ENCODE peak calls at places on chromosome 5, in seven cellular contexts. One of them, this sample, is unnamed.

GRCh38 chr5:133953568-133954145 is 14.8 kb downstream of the C5orf15 start:
- DNase-seq in K562: no peak
- DNase-seq in HepG2: no peak
- DNase-seq in GM12878: no peak
- DNase-seq in SK-N-SH: no peak
- DNase-seq in H1: no peak
- DNase-seq in HCT116: no peak
- DNase-seq in this sample: no peak

GRCh38 chr5:74338101-74338388 is 302.5 kb downstream of the ENC1 start:
- DNase-seq in HCT116: no peak
- DNase-seq in GM12878: no peak
- DNase-seq in K562: no peak
- DNase-seq in SK-N-SH: no peak
- DNase-seq in HepG2: no peak
- DNase-seq in H1: no peak
- DNase-seq in this sample: no peak

GRCh38 chr5:179325296-179326031 is 19.8 kb downstream of the ADAMTS2 start:
- DNase-seq in HCT116: no peak
- DNase-seq in HepG2: no peak
- DNase-seq in H1: no peak
- DNase-seq in K562: no peak
- DNase-seq in SK-N-SH: no peak
- DNase-seq in GM12878: no peak
- DNase-seq in this sample: no peak

GRCh38 chr5:40502045-40502444 is 177.7 kb upstream of the PTGER4 start:
- DNase-seq in HCT116: no peak
- DNase-seq in GM12878: no peak
- DNase-seq in HepG2: no peak
- DNase-seq in K562: no peak
- DNase-seq in SK-N-SH: no peak
- DNase-seq in H1: no peak
- DNase-seq in this sample: no peak

GRCh38 chr5:130213607-130214006 is 309.3 kb downstream of the CHSY3 start:
- DNase-seq in HCT116: no peak
- DNase-seq in H1: no peak
- DNase-seq in SK-N-SH: no peak
- DNase-seq in K562: no peak
- DNase-seq in GM12878: no peak
- DNase-seq in HepG2: no peak
- DNase-seq in this sample: no peak

GRCh38 chr5:69136296-69136695 is 30.7 kb upstream of the CCNB1 start:
- DNase-seq in SK-N-SH: no peak
- DNase-seq in K562: no peak
- DNase-seq in HCT116: no peak
- DNase-seq in H1: no peak
- DNase-seq in GM12878: peak
- DNase-seq in HepG2: no peak
- DNase-seq in this sample: peak

GRCh38 chr5:163964650-163965049 is 459.2 kb downstream of the MAT2B start:
- DNase-seq in HepG2: no peak
- DNase-seq in SK-N-SH: no peak
- DNase-seq in H1: no peak
- DNase-seq in GM12878: no peak
- DNase-seq in K562: no peak
- DNase-seq in HCT116: no peak
- DNase-seq in this sample: no peak

GRCh38 chr5:1139366-1139765 is 27.5 kb upstream of the SLC12A7 start:
- DNase-seq in HepG2: no peak
- DNase-seq in HCT116: no peak
- DNase-seq in H1: no peak
- DNase-seq in SK-N-SH: no peak
- DNase-seq in GM12878: no peak
- DNase-seq in K562: no peak
- DNase-seq in this sample: no peak

DNA sequence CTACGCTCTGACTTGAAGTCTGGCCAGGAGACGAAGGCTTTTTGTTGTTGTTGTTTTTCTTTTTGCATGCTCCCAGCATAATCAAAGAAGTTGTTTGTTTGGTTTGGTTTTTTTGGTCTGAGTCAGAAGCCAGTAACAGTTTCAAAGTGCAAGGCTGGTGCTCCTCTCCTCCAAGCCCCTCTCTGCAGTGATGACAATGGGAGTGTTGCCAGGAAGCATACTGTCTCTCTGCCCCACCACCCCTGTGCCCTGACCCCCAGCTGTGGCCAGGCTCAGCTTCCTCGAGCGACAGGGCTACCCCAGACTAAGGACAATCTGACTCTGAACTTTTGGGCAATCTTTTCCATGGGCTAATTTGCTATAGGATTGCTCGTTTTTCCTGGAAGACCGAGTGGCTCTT is 173.8 kb upstream of the PITX1 start:
- DNase-seq in HepG2: no peak
- DNase-seq in H1: no peak
- DNase-seq in HCT116: no peak
- DNase-seq in GM12878: no peak
- DNase-seq in SK-N-SH: no peak
- DNase-seq in K562: no peak
- DNase-seq in this sample: no peak
- TF ChIP-seq JUND in HepG2: no peak
- TF ChIP-seq JUND in H1: no peak
- TF ChIP-seq JUND in HCT116: no peak
- TF ChIP-seq JUND in GM12878: no peak
- TF ChIP-seq JUND in SK-N-SH: no peak
- TF ChIP-seq JUND in K562: no peak
- TF ChIP-seq JUND in this sample: no peak

GRCh38 chr5:33415811-33416354 is 24.9 kb upstream of the TARS1 start:
- DNase-seq in H1: no peak
- DNase-seq in GM12878: no peak
- DNase-seq in SK-N-SH: no peak
- DNase-seq in K562: no peak
- DNase-seq in HepG2: no peak
- DNase-seq in HCT116: no peak
- DNase-seq in this sample: no peak

GRCh38 chr5:33409435-33410146 is 31.2 kb upstream of the TARS1 start:
- DNase-seq in HCT116: no peak
- DNase-seq in H1: no peak
- DNase-seq in HepG2: peak
- DNase-seq in GM12878: no peak
- DNase-seq in SK-N-SH: peak
- DNase-seq in K562: no peak
- DNase-seq in this sample: no peak

GRCh38 chr5:33408816-33409215 is 31.9 kb upstream of the TARS1 start:
- DNase-seq in K562: no peak
- DNase-seq in H1: no peak
- DNase-seq in HCT116: no peak
- DNase-seq in GM12878: no peak
- DNase-seq in SK-N-SH: no peak
- DNase-seq in HepG2: no peak
- DNase-seq in this sample: no peak

GRCh38 chr5:33410221-33410620 is 30.5 kb upstream of the TARS1 start:
- DNase-seq in HepG2: no peak
- DNase-seq in GM12878: no peak
- DNase-seq in SK-N-SH: no peak
- DNase-seq in HCT116: no peak
- DNase-seq in K562: no peak
- DNase-seq in H1: no peak
- DNase-seq in this sample: no peak

GRCh38 chr5:33411498-33411897 is 29.3 kb upstream of the TARS1 start:
- DNase-seq in HepG2: no peak
- DNase-seq in SK-N-SH: no peak
- DNase-seq in HCT116: no peak
- DNase-seq in K562: no peak
- DNase-seq in H1: no peak
- DNase-seq in GM12878: no peak
- DNase-seq in this sample: no peak
- TF ChIP-seq JUND in HepG2: no peak
- TF ChIP-seq JUND in SK-N-SH: no peak
- TF ChIP-seq JUND in HCT116: no peak
- TF ChIP-seq JUND in K562: no peak
- TF ChIP-seq JUND in H1: no peak
- TF ChIP-seq JUND in GM12878: no peak
- TF ChIP-seq JUND in this sample: no peak

GRCh38 chr5:139140631-139141071 is 57.5 kb downstream of the SIL1 start:
- DNase-seq in SK-N-SH: no peak
- DNase-seq in H1: no peak
- DNase-seq in HepG2: no peak
- DNase-seq in HCT116: no peak
- DNase-seq in K562: no peak
- DNase-seq in GM12878: no peak
- DNase-seq in this sample: no peak
- TF ChIP-seq JUND in SK-N-SH: no peak
- TF ChIP-seq JUND in H1: no peak
- TF ChIP-seq JUND in HepG2: no peak
- TF ChIP-seq JUND in HCT116: no peak
- TF ChIP-seq JUND in K562: no peak
- TF ChIP-seq JUND in GM12878: no peak
- TF ChIP-seq JUND in this sample: no peak

DNA sequence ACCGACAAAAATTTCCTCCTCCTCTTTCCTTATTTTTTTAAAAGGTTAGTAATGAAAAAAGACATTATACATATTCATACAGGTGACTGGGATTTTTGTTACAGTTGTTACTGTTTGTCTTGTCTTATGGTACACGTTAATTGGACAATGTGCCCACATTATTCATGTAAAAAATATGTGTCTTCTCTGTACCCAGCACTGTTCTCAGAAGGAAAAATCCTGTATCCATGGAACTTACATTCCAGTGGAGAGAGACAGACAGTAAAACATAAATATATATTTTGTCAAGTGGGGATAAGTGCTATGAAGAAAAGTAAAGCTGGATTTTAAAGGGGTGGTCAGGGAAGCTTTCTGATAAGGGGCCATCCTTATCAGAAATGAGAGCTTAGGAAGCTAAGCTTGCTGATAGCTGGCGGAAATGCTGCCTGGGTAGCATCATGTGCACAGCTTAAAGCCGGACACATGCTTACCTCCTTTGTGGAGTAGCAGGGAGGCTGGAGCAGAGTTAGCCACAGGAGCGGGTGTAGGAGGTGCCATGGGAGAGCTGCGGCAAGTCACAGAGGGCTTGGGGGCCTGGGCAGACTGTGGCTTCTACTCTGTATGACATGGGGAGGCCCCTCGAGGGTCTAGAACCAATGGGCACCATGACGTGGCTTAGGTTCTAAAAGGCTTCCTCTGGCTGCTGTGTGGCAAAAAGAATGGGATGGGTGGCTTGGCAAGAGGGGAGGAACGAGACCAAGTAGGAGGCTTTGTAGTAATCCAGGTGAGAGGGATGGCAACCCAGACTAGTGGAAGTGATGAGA is 141.7 kb downstream of the FGF1 start:
- DNase-seq in HepG2: no peak
- DNase-seq in SK-N-SH: no peak
- DNase-seq in H1: no peak
- DNase-seq in K562: no peak
- DNase-seq in GM12878: no peak
- DNase-seq in HCT116: no peak
- DNase-seq in this sample: no peak
- TF ChIP-seq JUND in HepG2: no peak
- TF ChIP-seq JUND in SK-N-SH: peak
- TF ChIP-seq JUND in H1: no peak
- TF ChIP-seq JUND in K562: no peak
- TF ChIP-seq JUND in GM12878: no peak
- TF ChIP-seq JUND in HCT116: no peak
- TF ChIP-seq JUND in this sample: no peak

GRCh38 chr5:117803533-117803932 is 1184.8 kb downstream of the DTWD2 start:
- DNase-seq in HCT116: no peak
- DNase-seq in HepG2: no peak
- DNase-seq in H1: no peak
- DNase-seq in SK-N-SH: no peak
- DNase-seq in GM12878: no peak
- DNase-seq in K562: no peak
- DNase-seq in this sample: peak
- TF ChIP-seq JUND in HCT116: no peak
- TF ChIP-seq JUND in HepG2: no peak
- TF ChIP-seq JUND in H1: no peak
- TF ChIP-seq JUND in SK-N-SH: no peak
- TF ChIP-seq JUND in GM12878: no peak
- TF ChIP-seq JUND in K562: no peak
- TF ChIP-seq JUND in this sample: peak

GRCh38 chr5:173742432-173742816 is 126.0 kb upstream of the BOD1 start:
- DNase-seq in HepG2: no peak
- DNase-seq in GM12878: peak
- DNase-seq in SK-N-SH: no peak
- DNase-seq in K562: no peak
- DNase-seq in H1: no peak
- DNase-seq in HCT116: no peak
- DNase-seq in this sample: no peak
- TF ChIP-seq JUND in HepG2: no peak
- TF ChIP-seq JUND in GM12878: no peak
- TF ChIP-seq JUND in SK-N-SH: no peak
- TF ChIP-seq JUND in K562: no peak
- TF ChIP-seq JUND in H1: no peak
- TF ChIP-seq JUND in HCT116: no peak
- TF ChIP-seq JUND in this sample: no peak

GRCh38 chr5:135694016-135694415 is 115.2 kb upstream of the CXCL14 start:
- DNase-seq in H1: no peak
- DNase-seq in GM12878: no peak
- DNase-seq in K562: no peak
- DNase-seq in SK-N-SH: no peak
- DNase-seq in HCT116: no peak
- DNase-seq in HepG2: no peak
- DNase-seq in this sample: no peak

GRCh38 chr5:135688385-135688784 is 109.6 kb upstream of the CXCL14 start:
- DNase-seq in HCT116: no peak
- DNase-seq in GM12878: no peak
- DNase-seq in H1: no peak
- DNase-seq in K562: no peak
- DNase-seq in SK-N-SH: no peak
- DNase-seq in HepG2: no peak
- DNase-seq in this sample: no peak

GRCh38 chr5:135693371-135693955 is 114.7 kb upstream of the CXCL14 start:
- DNase-seq in K562: no peak
- DNase-seq in HepG2: no peak
- DNase-seq in SK-N-SH: no peak
- DNase-seq in HCT116: no peak
- DNase-seq in GM12878: no peak
- DNase-seq in H1: no peak
- DNase-seq in this sample: no peak

GRCh38 chr5:135689506-135689905 is 110.7 kb upstream of the CXCL14 start:
- DNase-seq in K562: no peak
- DNase-seq in GM12878: no peak
- DNase-seq in SK-N-SH: no peak
- DNase-seq in H1: no peak
- DNase-seq in HCT116: no peak
- DNase-seq in HepG2: no peak
- DNase-seq in this sample: no peak

DNA sequence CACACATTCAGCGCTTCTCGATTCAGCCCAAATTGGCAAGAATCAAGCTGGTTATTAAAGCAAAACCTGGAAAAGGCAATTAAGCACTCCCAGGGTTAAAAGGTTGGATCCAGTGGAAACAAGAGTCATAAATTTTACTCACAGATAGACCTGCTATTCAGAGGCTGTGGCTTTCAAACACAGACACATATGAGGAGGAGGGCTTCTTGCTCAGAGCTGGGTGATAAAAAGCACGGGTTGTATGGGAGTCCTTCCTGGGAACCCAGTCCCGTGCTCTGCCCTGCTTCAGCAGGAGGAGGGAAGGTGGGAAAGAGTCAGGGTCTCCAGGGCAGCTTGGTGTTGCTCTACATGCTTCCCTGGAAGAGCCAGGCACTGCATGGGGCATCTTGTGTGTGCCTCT is 112.3 kb upstream of the CXCL14 start:
- DNase-seq in GM12878: no peak
- DNase-seq in HepG2: no peak
- DNase-seq in SK-N-SH: no peak
- DNase-seq in H1: no peak
- DNase-seq in K562: no peak
- DNase-seq in HCT116: no peak
- DNase-seq in this sample: no peak
- TF ChIP-seq JUND in GM12878: no peak
- TF ChIP-seq JUND in HepG2: no peak
- TF ChIP-seq JUND in SK-N-SH: no peak
- TF ChIP-seq JUND in H1: no peak
- TF ChIP-seq JUND in K562: no peak
- TF ChIP-seq JUND in HCT116: no peak
- TF ChIP-seq JUND in this sample: no peak